ENCODE peak calls at places on chromosome 19, in seven cellular contexts. L is H9, T is mesendoderm, B is neuronal stem cell, Y is IMR-90, H is H1, Q is trophoblast cell. W is an unnamed sample.

GRCh38 chr19:55640577-55641375 is at the start of gene ZNF580:
- DNase-seq in L (peak), T (peak), B (peak), Y (peak), H (no peak), Q (no peak), W (peak)

GRCh38 chr19:57946316-57946715 is 1.2 kb downstream of the ZNF256 start:
- DNase-seq in L (no peak), T (no peak), B (no peak), Y (no peak), H (no peak), Q (no peak), W (no peak)

GRCh38 chr19:49682274-49682673 is 5.2 kb downstream of the PRMT1 start:
- DNase-seq in L (no peak), T (no peak), B (no peak), Y (no peak), H (no peak), Q (no peak), W (no peak)

GRCh38 chr19:2624537-2625091 is 77.9 kb downstream of the GNG7 start:
- DNase-seq in L (peak), T (peak), B (no peak), Y (no peak), H (no peak), Q (peak), W (no peak)

GRCh38 chr19:27890206-27890605 is 1322.7 kb downstream of the UQCRFS1 start:
- DNase-seq in L (no peak), T (no peak), B (no peak), Y (no peak), H (no peak), Q (no peak), W (no peak)

GRCh38 chr19:681029-681626 is 4.9 kb downstream of the FSTL3 start:
- DNase-seq in L (no peak), T (no peak), B (no peak), Y (no peak), H (no peak), Q (peak), W (no peak)

GRCh38 chr19:28242317-28242927 is 970.5 kb downstream of the UQCRFS1 start:
- DNase-seq in L (peak), T (peak), B (peak), Y (no peak), H (no peak), Q (no peak), W (no peak)

GRCh38 chr19:1225451-1226226 is 12.2 kb downstream of the CBARP start:
- DNase-seq in L (no peak), T (no peak), B (no peak), Y (no peak), H (no peak), Q (no peak), W (no peak)

GRCh38 chr19:58558623-58559274 is 338 bp upstream of the UBE2M start:
- DNase-seq in L (peak), T (peak), B (peak), Y (peak), H (peak), Q (peak), W (peak)

GRCh38 chr19:8489591-8490394 is 12.6 kb downstream of the PRAM1 start:
- DNase-seq in L (peak), T (no peak), B (no peak), Y (no peak), H (no peak), Q (no peak), W (no peak)

GRCh38 chr19:47445937-47446402 is 25.7 kb downstream of the SLC8A2 start:
- DNase-seq in L (peak), T (no peak), B (no peak), Y (no peak), H (no peak), Q (no peak), W (peak)

GRCh38 chr19:18438331-18439024 is 545 bp upstream of the ISYNA1 start:
- DNase-seq in L (peak), T (peak), B (no peak), Y (no peak), H (no peak), Q (peak), W (peak)

GRCh38 chr19:49930483-49931011 is 1.2 kb upstream of the NUP62 start:
- DNase-seq in L (peak), T (peak), B (no peak), Y (no peak), H (no peak), Q (no peak), W (peak)

GRCh38 chr19:42066075-42066754 is 3.8 kb downstream of the GRIK5 start:
- DNase-seq in L (peak), T (peak), B (no peak), Y (peak), H (peak), Q (no peak), W (peak)

GRCh38 chr19:43699506-43700367 is 16.1 kb upstream of the IRGC start:
- DNase-seq in L (peak), T (peak), B (peak), Y (peak), H (peak), Q (no peak), W (no peak)

GRCh38 chr19:14089662-14090508 is 666 bp downstream of the SAMD1 start:
- DNase-seq in L (no peak), T (peak), B (peak), Y (peak), H (no peak), Q (peak), W (peak)

GRCh38 chr19:42091300-42092266 is 15.6 kb downstream of the ZNF574 start:
- DNase-seq in L (no peak), T (no peak), B (no peak), Y (peak), H (no peak), Q (no peak), W (no peak)

GRCh38 chr19:45071969-45072790 is 4.1 kb downstream of the ZNF296 start:
- DNase-seq in L (peak), T (no peak), B (no peak), Y (no peak), H (no peak), Q (no peak), W (no peak)
- H3K4me2 ChIP-seq in L (no peak), T (no peak), B (no peak), Y (no peak), H (no peak), Q (no peak), W (no peak)

GRCh38 chr19:16078311-16078758 is 2.0 kb downstream of the TPM4 start:
- DNase-seq in L (no peak), T (peak), B (peak), Y (peak), H (no peak), Q (no peak), W (no peak)
- H3K23ac ChIP-seq in L (no peak), T (peak), B (no peak), Y (peak), H (no peak), Q (no peak), W (no peak)

GRCh38 chr19:40367577-40368434 is 19.3 kb downstream of the PLD3 start:
- DNase-seq in L (no peak), T (no peak), B (no peak), Y (no peak), H (no peak), Q (no peak), W (no peak)

GRCh38 chr19:40370997-40371801 is 18.8 kb downstream of the HIPK4 start:
- DNase-seq in L (no peak), T (peak), B (no peak), Y (no peak), H (no peak), Q (no peak), W (no peak)

GRCh38 chr19:40369797-40370196 is 20.2 kb downstream of the HIPK4 start:
- DNase-seq in L (no peak), T (no peak), B (no peak), Y (no peak), H (no peak), Q (no peak), W (no peak)

GRCh38 chr19:40374084-40374483 is 15.9 kb downstream of the HIPK4 start:
- DNase-seq in L (no peak), T (no peak), B (no peak), Y (no peak), H (no peak), Q (no peak), W (no peak)

DNA sequence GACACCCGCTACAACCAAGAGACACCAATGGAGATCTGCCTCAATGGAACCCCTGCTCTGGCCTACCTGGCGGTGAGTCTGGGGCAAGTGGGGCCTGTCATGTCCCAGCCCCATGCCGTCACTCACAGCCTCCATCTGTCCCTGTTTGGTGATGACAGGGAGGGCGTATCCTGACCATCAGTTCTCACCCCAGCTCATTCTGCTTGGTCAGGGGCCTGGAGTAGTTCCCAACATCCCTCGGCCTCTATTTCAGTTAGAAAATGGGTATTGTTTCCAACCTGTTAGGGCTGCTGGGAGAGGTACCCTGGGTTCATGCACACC is 18.2 kb downstream of the HIPK4 start:
- DNase-seq in L (no peak), T (no peak), B (no peak), Y (no peak), H (no peak), Q (no peak), W (no peak)
- H3K4me2 ChIP-seq in L (no peak), T (no peak), B (no peak), Y (no peak), H (no peak), Q (no peak), W (no peak)

DNA sequence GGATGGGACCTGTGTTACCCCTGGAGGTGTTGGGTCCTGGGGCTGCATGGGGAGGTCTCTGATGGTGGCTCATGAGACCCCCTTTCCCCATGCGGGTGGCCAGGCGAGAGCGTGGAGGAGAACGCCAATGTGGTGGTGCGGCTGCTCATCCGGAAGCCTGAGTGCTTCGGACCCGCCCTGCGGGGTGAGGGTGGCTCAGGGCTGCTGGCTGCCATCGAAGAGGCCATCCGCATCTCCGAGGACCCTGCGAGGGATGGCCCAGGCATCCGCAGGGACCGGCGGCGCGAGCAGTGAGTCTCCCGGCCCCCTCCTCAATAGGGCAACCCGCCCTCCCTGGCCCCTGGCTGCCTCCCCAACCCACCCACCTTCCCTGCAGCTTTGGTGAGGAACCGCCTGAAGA is 66.0 kb downstream of the RYR1 start:
- DNase-seq in L (no peak), T (no peak), B (no peak), Y (no peak), H (no peak), Q (no peak), W (no peak)
- H3K23ac ChIP-seq in L (no peak), T (no peak), B (no peak), Y (no peak), H (no peak), Q (no peak), W (no peak)

GRCh38 chr19:48638831-48639381 is 1.7 kb upstream of the DBP start:
- DNase-seq in L (peak), T (no peak), B (no peak), Y (no peak), H (no peak), Q (no peak), W (no peak)
- H3K4me2 ChIP-seq in L (peak), T (no peak), B (no peak), Y (no peak), H (peak), Q (no peak), W (no peak)